ENCODE peak calls at places on chromosomes 6 and 20, in four cellular contexts. Y is tibial artery, T is type B pancreatic cell, K is fibroblast of the aortic adventitia. E is an unnamed sample.

GRCh38 chr6:5135783-5136376 is 50.7 kb downstream of the PPP1R3G start:
- DNase-seq in K (no peak), Y (no peak), T (no peak), E (no peak)

GRCh38 chr20:44245977-44246376 is 1.1 kb upstream of the GDAP1L1 start:
- DNase-seq in K (no peak), T (no peak), Y (no peak), E (no peak)

GRCh38 chr6:164414695-164415094 is 894.7 kb downstream of the C6orf118 start:
- DNase-seq in K (no peak), T (no peak), Y (no peak), E (no peak)

GRCh38 chr6:138397128-138397814 is 6.8 kb upstream of the HEBP2 start:
- DNase-seq in Y (no peak), K (no peak), T (no peak), E (no peak)

GRCh38 chr20:50642288-50642803 is 49.0 kb downstream of the RIPOR3 start:
- DNase-seq in K (peak), T (no peak), Y (no peak), E (no peak)

GRCh38 chr6:143629104-143630080 is 48.4 kb upstream of the PHACTR2 start:
- DNase-seq in K (no peak), Y (no peak), T (no peak), E (no peak)

GRCh38 chr6:39377530-39377929 is 55.0 kb upstream of the KCNK16 start:
- DNase-seq in T (no peak), K (peak), Y (peak), E (no peak)

GRCh38 chr6:2841264-2842138 is at the start of gene SERPINB1:
- DNase-seq in K (peak), Y (peak), T (peak), E (peak)

GRCh38 chr6:53112404-53112803 is 36.2 kb downstream of the GCM1 start:
- DNase-seq in T (no peak), K (no peak), Y (no peak), E (no peak)

GRCh38 chr6:163461696-163462095 is 47.2 kb downstream of the QKI start:
- DNase-seq in K (no peak), T (no peak), Y (no peak), E (no peak)

GRCh38 chr20:59221049-59221748 is 57.6 kb downstream of the ZNF831 start:
- DNase-seq in K (no peak), T (no peak), Y (no peak), E (no peak)

GRCh38 chr6:25481267-25481666 is 170.7 kb upstream of the SCGN start:
- DNase-seq in K (no peak), Y (no peak), T (no peak), E (no peak)

GRCh38 chr6:117677553-117678131 is 2.4 kb downstream of the NUS1 start:
- DNase-seq in T (no peak), K (peak), Y (no peak), E (peak)

GRCh38 chr6:168581236-168581635 is 140.3 kb downstream of the SMOC2 start:
- DNase-seq in K (no peak), T (no peak), Y (no peak), E (no peak)
- TF ChIP-seq CTCF in K (no peak), T (no peak), Y (no peak), E (no peak)

GRCh38 chr20:56833427-56833826 is 204.3 kb downstream of the TFAP2C start:
- DNase-seq in T (no peak), Y (no peak), K (no peak), E (no peak)
- TF ChIP-seq CTCF in T (no peak), Y (no peak), K (no peak), E (no peak)

GRCh38 chr20:32970973-32971300 is 33.3 kb downstream of the SUN5 start:
- DNase-seq in T (peak), Y (no peak), K (no peak), E (no peak)

GRCh38 chr20:32972181-32973076 is 31.8 kb downstream of the SUN5 start:
- DNase-seq in T (peak), K (no peak), Y (no peak), E (no peak)

GRCh38 chr20:32975698-32976674 is 28.2 kb downstream of the SUN5 start:
- DNase-seq in K (no peak), Y (no peak), T (peak), E (no peak)

GRCh38 chr20:32971703-32972161 is 32.5 kb downstream of the SUN5 start:
- DNase-seq in T (peak), K (no peak), Y (no peak), E (no peak)

GRCh38 chr20:32973077-32973717 is 31.0 kb downstream of the SUN5 start:
- DNase-seq in K (no peak), Y (no peak), T (peak), E (no peak)
- TF ChIP-seq CTCF in K (no peak), Y (no peak), T (no peak), E (no peak)

GRCh38 chr6:27890351-27891299 is 21.6 kb downstream of the OR2B2 start:
- DNase-seq in T (peak), K (peak), Y (no peak), E (no peak)
- TF ChIP-seq CTCF in T (no peak), K (no peak), Y (no peak), E (no peak)

GRCh38 chr20:3670511-3670910 is 7.3 kb upstream of the GFRA4 start:
- DNase-seq in Y (no peak), K (no peak), T (no peak), E (no peak)
- TF ChIP-seq CTCF in Y (no peak), K (peak), T (peak), E (no peak)

DNA sequence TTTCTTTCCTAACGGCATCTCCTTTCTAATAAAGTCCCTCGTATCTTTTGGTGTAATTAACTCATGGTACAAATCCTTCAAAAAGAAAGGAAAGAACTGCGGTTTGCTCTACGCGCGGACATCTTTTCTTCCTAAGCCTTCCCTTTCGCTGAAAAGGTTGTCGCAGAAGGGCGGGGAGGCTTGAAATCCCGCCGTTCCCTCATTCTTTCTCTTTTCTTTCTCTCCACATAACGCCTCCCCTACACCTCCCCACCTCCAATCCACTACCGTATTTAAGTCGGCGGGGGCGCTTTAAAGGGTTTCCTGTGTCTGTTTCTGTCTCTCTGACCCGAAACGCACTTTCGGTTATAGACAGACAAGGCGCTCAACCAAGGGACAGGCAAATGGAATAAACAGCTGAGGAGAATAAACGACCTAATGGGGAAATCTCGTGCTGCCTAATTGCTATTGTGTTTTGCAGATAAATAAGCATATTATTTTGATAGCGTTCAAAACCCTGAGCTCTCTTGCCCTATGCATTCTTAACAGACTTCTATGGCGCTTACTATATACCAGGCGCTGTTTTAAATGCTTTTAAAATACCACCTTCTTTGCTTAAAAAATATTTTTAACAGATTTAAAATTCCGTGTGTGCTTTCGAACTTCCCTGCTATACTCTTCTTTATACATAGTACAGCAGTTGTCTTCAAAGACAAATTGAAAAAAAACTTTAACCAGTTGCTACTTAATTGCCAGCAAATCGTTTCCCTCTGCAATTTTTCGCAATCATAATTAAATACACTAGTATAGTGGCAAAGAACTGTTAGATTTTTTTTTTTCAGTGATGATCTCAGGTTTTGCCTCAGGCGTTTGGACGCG is 2.5 kb upstream of the HEY2 start:
- DNase-seq in T (no peak), K (peak), Y (peak), E (no peak)
- TF ChIP-seq CTCF in T (no peak), K (peak), Y (peak), E (no peak)

GRCh38 chr20:35617397-35618031 is 1.9 kb downstream of the SPAG4 start:
- DNase-seq in T (no peak), K (peak), Y (peak), E (peak)

GRCh38 chr20:35618032-35618371 is 2.4 kb downstream of the SPAG4 start:
- DNase-seq in T (no peak), K (no peak), Y (no peak), E (no peak)

GRCh38 chr20:35620818-35621559 is 5.4 kb downstream of the SPAG4 start:
- DNase-seq in Y (no peak), T (no peak), K (no peak), E (no peak)

GRCh38 chr20:35618372-35619131 is 2.9 kb downstream of the SPAG4 start:
- DNase-seq in T (no peak), Y (no peak), K (peak), E (no peak)

DNA sequence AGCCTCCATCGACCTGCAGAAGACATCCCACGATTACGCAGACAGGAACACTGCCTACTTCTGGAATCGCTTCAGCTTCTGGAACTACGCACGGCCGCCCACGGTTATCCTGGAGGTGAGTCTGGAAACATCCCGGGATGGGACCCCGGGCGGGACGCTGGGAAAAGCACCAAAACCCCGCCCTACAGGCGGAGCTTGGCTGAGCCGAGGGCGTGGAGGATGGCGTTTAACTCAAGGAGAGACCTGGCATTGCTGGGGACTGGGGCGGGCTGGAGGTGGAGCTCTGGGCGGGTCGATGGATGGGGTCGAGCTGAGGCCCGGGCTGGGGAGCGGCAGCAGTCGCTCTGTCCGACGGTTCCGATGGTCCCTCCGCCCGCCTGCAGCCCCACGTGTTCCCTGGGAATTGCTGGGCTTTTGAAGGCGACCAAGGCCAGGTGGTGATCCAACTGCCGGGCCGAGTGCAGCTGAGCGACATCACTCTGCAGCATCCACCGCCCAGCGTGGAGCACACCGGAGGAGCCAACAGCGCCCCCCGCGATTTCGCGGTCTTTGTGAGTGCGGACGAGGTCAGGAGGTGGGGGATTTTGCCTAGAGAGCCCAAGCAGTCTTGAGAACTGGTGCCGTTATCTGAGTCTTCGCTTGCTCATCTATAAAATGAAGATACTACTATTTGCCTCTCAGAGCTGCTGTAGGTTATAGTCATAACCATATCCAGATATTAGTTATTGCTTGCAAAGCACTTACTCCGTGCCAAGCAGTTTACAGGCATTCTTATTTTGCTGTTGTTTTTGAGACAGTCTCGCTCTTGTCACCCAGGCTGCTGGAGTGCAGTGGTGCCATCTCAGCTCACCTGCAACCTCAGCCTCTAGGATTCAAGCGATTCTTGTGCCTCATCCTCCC is 3.8 kb downstream of the SPAG4 start:
- DNase-seq in Y (peak), T (peak), K (peak), E (no peak)
- TF ChIP-seq CTCF in Y (no peak), T (peak), K (peak), E (peak)

GRCh38 chr6:27375613-27376079 is 12.9 kb upstream of the ZNF391 start:
- DNase-seq in Y (no peak), K (peak), T (no peak), E (no peak)
- TF ChIP-seq CTCF in Y (no peak), K (peak), T (peak), E (no peak)

GRCh38 chr6:153568601-153569000 is 437.5 kb upstream of the RGS17 start:
- DNase-seq in T (no peak), K (peak), Y (no peak), E (no peak)

GRCh38 chr6:153564803-153565202 is 433.7 kb upstream of the RGS17 start:
- DNase-seq in T (no peak), Y (no peak), K (peak), E (no peak)

GRCh38 chr6:153563001-153563400 is 431.9 kb upstream of the RGS17 start:
- DNase-seq in T (no peak), Y (no peak), K (no peak), E (no peak)
- TF ChIP-seq CTCF in T (peak), Y (no peak), K (no peak), E (no peak)